ENCODE peak calls at places on chromosomes 2 and 18, in six cellular contexts. O, L, F, U, A and H are unnamed samples.

GRCh38 chr2:186726938-186727337 is 33.1 kb downstream of the FAM171B start:
- DNase-seq in A (no peak), F (no peak), O (no peak), L (no peak), U (no peak), H (no peak)

GRCh38 chr2:70258532-70258875 is 567 bp downstream of the PCYOX1 start:
- DNase-seq in L (no peak), O (no peak), F (peak; percentile 75), A (peak; percentile 32), U (peak; percentile 61), H (peak; percentile 59)

GRCh38 chr18:70181015-70181414 is 24.5 kb downstream of the RTTN start:
- DNase-seq in U (no peak), A (no peak), L (no peak), O (no peak), F (no peak), H (no peak)

GRCh38 chr2:54757496-54757895 is 34.0 kb downstream of the EML6 start:
- DNase-seq in A (peak; percentile 83), F (no peak), O (peak; percentile 42), U (no peak), L (no peak), H (no peak)

GRCh38 chr2:196225213-196225612 is 53.8 kb upstream of the STK17B start:
- DNase-seq in U (no peak), A (no peak), L (no peak), O (no peak), F (no peak), H (no peak)

GRCh38 chr18:25832008-25832604 is 258.3 kb downstream of the SS18 start:
- DNase-seq in L (no peak), A (peak; percentile 48), F (peak; percentile 47), O (no peak), U (peak; percentile 38), H (peak; percentile 44)

GRCh38 chr2:46229134-46230063 is 67.8 kb upstream of the EPAS1 start:
- DNase-seq in A (no peak), U (no peak), L (no peak), F (no peak), O (no peak), H (no peak)

GRCh38 chr2:222050981-222051380 is 247.8 kb downstream of the PAX3 start:
- DNase-seq in A (no peak), L (no peak), O (no peak), F (no peak), U (no peak), H (no peak)

GRCh38 chr2:144322379-144322778 is 197.5 kb downstream of the ZEB2 start:
- DNase-seq in U (no peak), L (no peak), F (no peak), A (no peak), O (no peak), H (no peak)

GRCh38 chr2:96386470-96386869 is 50.9 kb downstream of the NCAPH start:
- DNase-seq in F (no peak), L (no peak), A (no peak), O (no peak), U (no peak), H (no peak)

GRCh38 chr2:65786001-65786400 is 353.6 kb upstream of the SPRED2 start:
- DNase-seq in O (no peak), U (no peak), L (no peak), A (no peak), F (no peak), H (no peak)

GRCh38 chr2:65786765-65787164 is 354.4 kb upstream of the SPRED2 start:
- DNase-seq in A (no peak), O (no peak), U (no peak), F (no peak), L (no peak), H (no peak)

GRCh38 chr2:65790676-65790935 is 358.2 kb upstream of the SPRED2 start:
- DNase-seq in O (no peak), L (no peak), A (no peak), F (no peak), U (no peak), H (no peak)

GRCh38 chr2:65788556-65788955 is 356.2 kb upstream of the SPRED2 start:
- DNase-seq in L (no peak), A (no peak), U (no peak), O (no peak), F (no peak), H (no peak)

GRCh38 chr2:65789923-65790675 is 357.7 kb upstream of the SPRED2 start:
- DNase-seq in L (no peak), F (no peak), A (no peak), U (no peak), O (no peak), H (no peak)
- H3K4me3 ChIP-seq in L (no peak overlapping the region), F (no peak overlapping the region), A (no peak overlapping the region), U (no peak overlapping the region), O (no peak overlapping the region), H (no peak overlapping the region)

GRCh38 chr2:224378087-224379085 is 23.5 kb downstream of the FAM124B start:
- DNase-seq in L (no peak), A (no peak), U (no peak), F (no peak), O (no peak), H (no peak)
- TF ChIP-seq CTCF in L (no peak), A (peak; percentile 34), U (peak; percentile 7), F (no peak), O (no peak), H (peak; percentile 41)

GRCh38 chr2:160029270-160029628 is 33.2 kb downstream of the PLA2R1 start:
- DNase-seq in F (no peak), A (no peak), O (no peak), U (no peak), L (no peak), H (no peak)

GRCh38 chr2:160033732-160034392 is 28.6 kb downstream of the PLA2R1 start:
- DNase-seq in L (no peak), O (no peak), U (no peak), A (no peak), F (no peak), H (no peak)

GRCh38 chr2:160034396-160034795 is 28.0 kb downstream of the PLA2R1 start:
- DNase-seq in O (no peak), A (no peak), F (no peak), L (no peak), U (no peak), H (no peak)

DNA sequence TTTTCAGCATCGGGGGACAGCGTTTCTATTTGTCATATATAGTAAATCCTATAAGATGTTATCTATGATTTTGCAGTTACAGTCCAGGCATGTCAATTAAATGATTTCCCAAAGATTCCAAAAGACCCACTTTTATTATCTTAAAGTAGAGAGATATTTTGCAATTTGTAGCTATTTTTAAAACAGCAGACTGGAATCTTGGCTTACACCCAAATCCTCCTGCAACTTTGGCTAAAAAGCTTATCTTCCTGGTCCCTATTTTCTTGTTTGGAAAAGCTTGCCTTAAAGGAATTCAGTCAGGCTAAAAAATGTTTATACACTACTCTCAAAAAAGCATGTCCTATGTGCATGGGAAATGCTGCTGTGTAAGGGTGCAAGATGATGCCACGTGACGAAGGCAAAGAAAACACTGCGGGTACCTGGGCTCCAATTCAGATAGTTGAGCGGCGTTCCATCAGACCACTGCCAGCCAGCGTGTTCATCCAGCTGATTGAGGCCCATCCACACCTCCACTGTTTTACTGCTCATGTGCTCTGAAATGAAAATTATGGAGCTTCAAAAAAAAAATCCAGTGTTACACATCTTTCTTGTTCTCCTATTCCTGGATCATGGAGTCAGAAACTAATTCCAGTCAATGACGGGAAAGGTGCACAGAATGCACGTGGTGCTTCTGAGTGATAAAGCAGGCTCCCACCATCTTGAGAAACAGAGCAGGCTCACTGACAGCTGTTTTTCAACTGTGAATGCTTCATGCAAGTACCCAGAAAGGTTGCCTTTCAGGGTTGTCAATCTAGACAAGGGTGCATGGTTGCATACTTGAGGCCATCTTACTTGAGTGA is 33.8 kb downstream of the PLA2R1 start:
- DNase-seq in U (no peak), L (no peak), F (no peak), A (no peak), O (no peak), H (no peak)
- H3K4me3 ChIP-seq in U (no peak overlapping the region), L (peak overlapping the region; percentile 0), F (no peak overlapping the region), A (no peak overlapping the region), O (no peak overlapping the region), H (no peak overlapping the region)

DNA sequence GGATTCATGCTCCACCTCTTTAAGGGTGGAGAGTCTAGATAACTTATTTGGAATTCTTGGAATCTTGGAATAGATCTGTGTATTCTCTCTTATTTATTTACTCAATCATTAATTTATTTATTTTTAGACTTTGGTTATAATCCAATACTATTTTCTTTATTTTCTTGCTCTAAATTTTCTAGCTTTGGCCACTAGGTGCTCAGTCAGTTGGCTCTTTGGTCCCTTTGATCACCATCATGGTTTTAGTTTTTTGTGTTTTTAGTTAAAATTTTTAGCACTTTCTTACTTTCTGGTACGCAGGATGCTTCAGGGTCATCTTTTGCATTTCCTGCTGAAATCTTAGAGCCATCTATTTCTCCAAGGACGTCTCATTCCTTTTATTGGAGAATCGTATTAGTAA is 5.2 kb upstream of the PLEK start:
- DNase-seq in F (no peak), U (no peak), A (no peak), L (no peak), O (no peak), H (no peak)
- TF ChIP-seq CTCF in F (no peak), U (no peak), A (no peak), L (no peak), O (no peak), H (no peak)

GRCh38 chr2:45008296-45009129 is 739 bp downstream of the SIX2 start:
- DNase-seq in U (no peak), L (no peak), O (no peak), F (no peak), A (no peak), H (no peak)
- H3K4me3 ChIP-seq in U (peak overlapping the region; percentile 54), L (peak overlapping the region; percentile 87), O (peak overlapping the region; percentile 49), F (peak overlapping the region; percentile 38), A (no peak overlapping the region), H (peak overlapping the region; percentile 43)

DNA sequence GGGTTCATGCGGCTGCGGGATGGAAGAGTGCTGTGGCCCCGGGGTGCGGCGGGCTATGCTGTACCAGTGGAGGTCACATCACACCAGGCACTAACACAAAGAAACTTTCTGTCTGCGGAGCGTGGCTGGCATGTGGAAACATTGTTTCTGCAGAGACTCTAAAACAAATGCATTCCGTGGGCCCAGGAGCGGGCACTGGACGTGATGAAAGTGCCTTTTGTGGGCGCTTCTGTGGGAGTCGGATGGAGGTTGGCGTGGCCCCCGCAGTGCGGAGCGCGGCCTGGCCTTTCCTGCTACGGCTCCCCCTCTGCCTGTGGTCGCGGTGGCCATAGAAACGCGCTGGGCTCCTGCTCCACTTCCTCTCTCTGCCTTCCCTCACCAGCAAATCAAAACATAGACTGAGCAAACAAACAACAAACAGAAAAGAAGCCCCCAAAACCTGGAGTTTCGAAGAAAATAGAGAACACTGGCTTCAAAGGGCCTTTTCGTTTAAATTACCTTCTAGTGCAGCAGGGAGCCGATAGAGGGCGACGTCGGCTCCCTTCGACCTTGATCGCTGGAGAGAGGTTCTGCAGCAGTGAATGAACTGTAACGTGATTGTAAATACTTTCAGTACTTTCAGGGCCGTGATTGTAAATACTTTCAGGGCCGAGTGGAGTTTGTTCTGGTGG is 51.4 kb downstream of the KIF5C start:
- DNase-seq in U (no peak), A (peak; percentile 40), L (no peak), O (peak; percentile 45), F (no peak), H (no peak)
- TF ChIP-seq CTCF in U (peak; percentile 72), A (peak; percentile 68), L (peak; percentile 19), O (peak; percentile 48), F (no peak), H (peak; percentile 72)

GRCh38 chr2:239440511-239440959 is 39.7 kb upstream of the HDAC4 start:
- DNase-seq in U (peak; percentile 39), L (no peak), A (no peak), O (no peak), F (peak; percentile 60), H (no peak)
- H3K4me3 ChIP-seq in U (peak overlapping the region; percentile 14), L (peak overlapping the region; percentile 52), A (no peak overlapping the region), O (no peak overlapping the region), F (no peak overlapping the region), H (no peak overlapping the region)